ENCODE peak calls at places on chromosome 16, in four cellular contexts. N is suprapubic skin, C is endothelial cell of umbilical vein, K is IMR-90. J is an unnamed sample.

GRCh38 chr16:74029122-74029805 is 267.4 kb upstream of the PSMD7 start:
- DNase-seq in N (no peak), C (no peak), K (no peak), J (no peak)

GRCh38 chr16:89315791-89316581 is 98.5 kb downstream of the ZNF778 start:
- DNase-seq in N (no peak), C (peak; percentile 94), K (peak; percentile 89), J (no peak)

GRCh38 chr16:66447491-66447890 is 20.4 kb downstream of the BEAN1 start:
- DNase-seq in N (no peak), C (no peak), K (no peak), J (no peak)

GRCh38 chr16:56365552-56365951 is 59.8 kb downstream of the AMFR start:
- DNase-seq in N (no peak), C (no peak), K (no peak), J (no peak)

GRCh38 chr16:49839462-49839825 is 16.5 kb downstream of the ZNF423 start:
- DNase-seq in N (no peak), C (no peak), K (no peak), J (no peak)

GRCh38 chr16:8108991-8109509 is 481.3 kb downstream of the TMEM114 start:
- DNase-seq in N (no peak), C (no peak), K (no peak), J (no peak)

GRCh38 chr16:57791156-57791902 is 11.0 kb downstream of the KIFC3 start:
- DNase-seq in N (no peak), C (no peak), K (no peak), J (peak; percentile 89)

GRCh38 chr16:5506021-5506420 is 408.4 kb upstream of the EEF2KMT start:
- DNase-seq in N (no peak), C (no peak), K (no peak), J (no peak)

GRCh38 chr16:11349599-11350276 is 4.5 kb downstream of the RMI2 start:
- DNase-seq in N (peak; percentile 82), C (peak; percentile 31), K (peak; percentile 92), J (no peak)

GRCh38 chr16:85820604-85821372 is 21.3 kb downstream of the COX4I1 start:
- DNase-seq in N (no peak), C (no peak), K (no peak), J (no peak)

GRCh38 chr16:6725634-6726331 is 606.9 kb upstream of the RBFOX1 start:
- DNase-seq in N (no peak), C (no peak), K (no peak), J (no peak)

GRCh38 chr16:72938426-72939164 is 109.3 kb downstream of the ZFHX3 start:
- DNase-seq in N (peak; percentile 87), C (peak; percentile 72), K (peak; percentile 93), J (peak; percentile 90)

GRCh38 chr16:57185446-57185944 is 344 bp downstream of the PSME3IP1 start:
- DNase-seq in N (peak; percentile 84), C (no peak), K (peak; percentile 70), J (peak; percentile 8)

GRCh38 chr16:31458073-31458834 is 1.0 kb upstream of the ARMC5 start:
- DNase-seq in N (peak; percentile 85), C (peak; percentile 57), K (peak; percentile 45), J (peak; percentile 89)

GRCh38 chr16:47886631-47887415 is 269.0 kb downstream of the ABCC12 start:
- DNase-seq in N (no peak), C (no peak), K (no peak), J (no peak)

GRCh38 chr16:89489040-89489721 is 1.2 kb downstream of the ANKRD11 start:
- DNase-seq in N (peak; percentile 94), C (peak; percentile 88), K (peak; percentile 96), J (peak; percentile 89)

GRCh38 chr16:27107185-27107592 is 40.5 kb downstream of the C16orf82 start:
- DNase-seq in N (no peak), C (no peak), K (no peak), J (no peak)

GRCh38 chr16:23258919-23259237 is 43.2 kb upstream of the SCNN1B start:
- DNase-seq in N (no peak), C (no peak), K (no peak), J (no peak)

GRCh38 chr16:82857693-82858337 is 231.0 kb downstream of the CDH13 start:
- DNase-seq in N (no peak), C (no peak), K (no peak), J (no peak)

GRCh38 chr16:26614102-26614864 is 452.4 kb upstream of the C16orf82 start:
- DNase-seq in N (no peak), C (no peak), K (no peak), J (no peak)

GRCh38 chr16:8733849-8734540 is 59.6 kb downstream of the ABAT start:
- DNase-seq in N (peak; percentile 1), C (no peak), K (no peak), J (no peak)

GRCh38 chr16:84282533-84282932 is 12.1 kb upstream of the WFDC1 start:
- DNase-seq in N (no peak), C (no peak), K (no peak), J (no peak)
- H3K27me3 ChIP-seq in N (no peaks in the 10 kb centered on the region), C (no peaks in the 10 kb centered on the region), K (no peaks in the 10 kb centered on the region), J (no peaks in the 10 kb centered on the region)

DNA sequence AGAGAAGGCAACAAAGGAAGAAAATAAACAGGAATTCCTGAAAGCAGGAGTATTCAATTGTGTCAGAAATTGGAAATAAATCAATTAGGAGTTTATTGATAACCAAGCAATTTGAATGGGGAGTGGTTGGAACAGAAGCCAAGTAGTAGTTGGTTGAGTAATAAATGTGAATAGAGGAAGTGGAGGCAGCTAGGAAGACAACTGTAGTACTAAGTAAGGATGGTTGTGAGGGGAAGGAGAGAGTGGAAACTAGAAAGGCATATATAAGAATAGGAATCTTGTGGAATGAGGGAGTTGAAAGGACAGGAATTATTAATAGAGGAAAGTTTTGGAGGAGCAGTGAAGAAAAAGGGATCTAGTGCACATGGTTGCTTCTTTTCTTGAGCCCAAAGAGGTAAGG is 34.4 kb downstream of the NFAT5 start:
- DNase-seq in N (no peak), C (no peak), K (no peak), J (no peak)
- TF ChIP-seq CTCF in N (no peak), C (no peak), K (no peak), J (no peak)

GRCh38 chr16:80674884-80675283 is 129.5 kb downstream of the CDYL2 start:
- DNase-seq in N (no peak), C (no peak), K (no peak), J (no peak)
- TF ChIP-seq POLR2A in N (no peak), C (no peak), K (no peak), J (no peak)

GRCh38 chr16:878886-879285 is 78.4 kb upstream of the GNG13 start:
- DNase-seq in N (no peak), C (no peak), K (no peak), J (no peak)
- H3K27me3 ChIP-seq in N (no peaks in the 10 kb centered on the region), C (no peaks in the 10 kb centered on the region), K (no peaks in the 10 kb centered on the region), J (no peaks in the 10 kb centered on the region)

DNA sequence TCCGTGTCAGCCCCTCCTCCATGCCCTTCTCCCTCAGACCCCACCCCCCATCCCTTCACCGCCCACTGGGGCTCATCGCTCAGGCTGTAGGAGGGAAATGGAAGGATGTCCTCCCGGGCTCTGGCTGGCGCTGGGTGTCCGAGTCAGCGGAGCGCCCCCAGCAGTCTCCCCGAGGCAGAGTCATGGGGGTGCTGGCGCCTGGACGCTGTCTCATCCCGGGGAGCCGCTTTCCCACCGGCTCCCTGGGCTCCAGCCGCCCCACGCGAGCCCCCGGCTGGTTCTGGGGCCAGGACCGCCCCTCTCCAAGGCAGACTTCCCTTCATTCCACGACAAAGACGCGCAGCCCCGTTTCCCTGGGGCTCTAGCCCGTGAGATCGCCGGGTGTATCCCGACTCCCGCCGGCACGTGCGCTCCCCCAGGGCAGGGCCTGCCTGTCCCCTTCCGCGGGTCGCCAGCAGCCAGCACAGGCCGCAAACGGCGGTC is 398 bp upstream of the ANTKMT start:
- DNase-seq in N (no peak), C (peak; percentile 45), K (peak; percentile 70), J (no peak)
- TF ChIP-seq CTCF in N (no peak), C (peak; percentile 29), K (peak; percentile 42), J (no peak)